ENCODE peak calls at places on chromosomes 13 and 19, in five cellular contexts. M, L, Z, V and H are unnamed samples. For H3K9me3, the result is how much of the 10 kb centered on the place peaks cover.

GRCh38 chr13:112931028-112931934 is 37.7 kb upstream of the MCF2L start:
- DNase-seq in V (peak), M (no peak), L (peak), Z (no peak), H (peak)

GRCh38 chr13:32168136-32168535 is 136.6 kb downstream of the FRY start:
- DNase-seq in L (no peak), M (no peak), V (no peak), Z (no peak), H (no peak)

GRCh38 chr19:35120492-35120891 is 4.9 kb downstream of the FXYD3 start:
- DNase-seq in L (no peak), V (peak), Z (no peak), M (no peak), H (no peak)

GRCh38 chr19:46861691-46862503 is 1.1 kb downstream of the ARHGAP35 start:
- DNase-seq in L (no peak), V (no peak), Z (no peak), M (peak), H (peak)

GRCh38 chr19:49636230-49636932 is 3.6 kb downstream of the RRAS start:
- DNase-seq in M (no peak), L (no peak), Z (no peak), V (no peak), H (no peak)

GRCh38 chr19:1261863-1262686 is 7.1 kb upstream of the CIRBP start:
- DNase-seq in M (peak), L (peak), Z (no peak), V (peak), H (peak)

GRCh38 chr13:41565221-41565620 is 107.9 kb downstream of the RGCC start:
- DNase-seq in V (no peak), Z (no peak), M (no peak), L (no peak), H (no peak)

GRCh38 chr19:23055501-23055900 is 52.5 kb upstream of the ZNF728 start:
- DNase-seq in V (no peak), L (no peak), M (no peak), Z (no peak), H (no peak)

GRCh38 chr13:27131202-27131623 is 40.4 kb downstream of the USP12 start:
- DNase-seq in M (no peak), Z (no peak), V (peak), L (no peak), H (no peak)

GRCh38 chr13:44331912-44332840 is 41.4 kb upstream of the SERP2 start:
- DNase-seq in V (no peak), M (no peak), Z (no peak), L (no peak), H (peak)

GRCh38 chr13:111123649-111124048 is 8.5 kb downstream of the ARHGEF7 start:
- DNase-seq in V (no peak), L (no peak), Z (no peak), M (no peak), H (no peak)

GRCh38 chr19:44553478-44554171 is 24.1 kb upstream of the CEACAM20 start:
- DNase-seq in Z (no peak), L (no peak), V (no peak), M (no peak), H (no peak)

GRCh38 chr13:40095695-40096356 is 440.4 kb downstream of the COG6 start:
- DNase-seq in Z (no peak), M (peak), L (no peak), V (no peak), H (no peak)

GRCh38 chr13:100673376-100673830 is 1.2 kb downstream of the TMTC4 start:
- DNase-seq in V (no peak), M (no peak), L (no peak), Z (no peak), H (no peak)

GRCh38 chr13:89977203-89977602 is 1370.3 kb upstream of the MIR17HG start:
- DNase-seq in Z (no peak), L (no peak), M (no peak), V (no peak), H (no peak)

GRCh38 chr13:111521691-111522229 is 201.3 kb downstream of the TEX29 start:
- DNase-seq in L (no peak), Z (no peak), V (no peak), M (no peak), H (no peak)

GRCh38 chr19:13055213-13056051 is 47.2 kb downstream of the LYL1 start:
- DNase-seq in L (no peak), V (no peak), M (no peak), Z (no peak), H (peak)

GRCh38 chr19:1411255-1412191 is 4.1 kb downstream of the DAZAP1 start:
- DNase-seq in V (no peak), L (no peak), M (no peak), Z (no peak), H (peak)

GRCh38 chr13:110337287-110337686 is 30.2 kb downstream of the COL4A2 start:
- DNase-seq in V (no peak), L (no peak), M (no peak), Z (no peak), H (no peak)

GRCh38 chr13:52022355-52022754 is 2.1 kb upstream of the UTP14C start:
- DNase-seq in V (no peak), Z (no peak), L (no peak), M (no peak), H (no peak)

GRCh38 chr13:42396501-42396900 is 124.5 kb downstream of the AKAP11 start:
- DNase-seq in M (no peak), L (no peak), V (no peak), Z (no peak), H (no peak)

GRCh38 chr19:40178756-40179155 is 12.5 kb upstream of the MAP3K10 start:
- DNase-seq in Z (no peak), V (no peak), M (no peak), L (no peak), H (no peak)

GRCh38 chr19:50043967-50044366 is 18.2 kb downstream of the ZNF473 start:
- DNase-seq in L (no peak), M (no peak), Z (no peak), V (no peak), H (no peak)

GRCh38 chr19:47302249-47302648 is 7.4 kb upstream of the C5AR1 start:
- DNase-seq in M (no peak), L (no peak), Z (no peak), V (no peak), H (no peak)

GRCh38 chr19:1577090-1577928 is 9.2 kb upstream of the MEX3D start:
- DNase-seq in V (no peak), M (no peak), Z (no peak), L (no peak), H (no peak)

GRCh38 chr13:48853381-48854102 is 122.2 kb upstream of the FNDC3A start:
- DNase-seq in V (no peak), M (no peak), Z (no peak), L (no peak), H (no peak)

GRCh38 chr13:93118081-93118615 is 108.5 kb upstream of the GPC6 start:
- DNase-seq in V (no peak), Z (no peak), L (no peak), M (no peak), H (no peak)

GRCh38 chr19:13079542-13079986 is 23.1 kb downstream of the LYL1 start:
- DNase-seq in Z (no peak), M (no peak), V (no peak), L (peak), H (peak)

GRCh38 chr19:4699826-4700572 is 23.6 kb downstream of the DPP9 start:
- DNase-seq in L (no peak), Z (no peak), M (no peak), V (no peak), H (no peak)

GRCh38 chr13:94128430-94128829 is 351.1 kb downstream of the DCT start:
- DNase-seq in V (no peak), L (no peak), Z (no peak), M (no peak), H (no peak)

GRCh38 chr13:20231839-20232555 is at the start of gene GJB6:
- DNase-seq in M (no peak), V (no peak), Z (no peak), L (no peak), H (peak)

GRCh38 chr19:41364546-41365391 is 820 bp upstream of the B9D2 start:
- DNase-seq in L (no peak), Z (no peak), V (no peak), M (no peak), H (no peak)

GRCh38 chr19:41366089-41366488 is 2.1 kb upstream of the B9D2 start:
- DNase-seq in V (peak), M (no peak), L (no peak), Z (no peak), H (no peak)

GRCh38 chr19:41369769-41370168 is 5.8 kb upstream of the B9D2 start:
- DNase-seq in L (no peak), Z (no peak), V (no peak), M (no peak), H (no peak)

GRCh38 chr19:41371541-41371940 is 4.8 kb upstream of the TMEM91 start:
- DNase-seq in Z (no peak), V (no peak), M (no peak), L (no peak), H (no peak)

GRCh38 chr19:41367848-41368301 is 3.9 kb upstream of the B9D2 start:
- DNase-seq in M (no peak), L (no peak), V (peak), Z (no peak), H (no peak)
- TF ChIP-seq POLR2A in M (no peak), L (no peak), V (no peak), Z (no peak), H (no peak)

GRCh38 chr13:104954210-104954609 is 1581.3 kb downstream of the EFNB2 start:
- DNase-seq in L (no peak), M (no peak), V (no peak), Z (no peak), H (no peak)
- H3K9me3 ChIP-seq in L (under half), M (under half), V (under half), Z (under half), H (under half)

GRCh38 chr19:36745870-36746269 is 26.7 kb downstream of the ZNF850 start:
- DNase-seq in M (no peak), Z (no peak), V (no peak), L (no peak), H (no peak)
- TF ChIP-seq CTCF in M (no peak), Z (no peak), V (no peak), L (no peak), H (no peak)

DNA sequence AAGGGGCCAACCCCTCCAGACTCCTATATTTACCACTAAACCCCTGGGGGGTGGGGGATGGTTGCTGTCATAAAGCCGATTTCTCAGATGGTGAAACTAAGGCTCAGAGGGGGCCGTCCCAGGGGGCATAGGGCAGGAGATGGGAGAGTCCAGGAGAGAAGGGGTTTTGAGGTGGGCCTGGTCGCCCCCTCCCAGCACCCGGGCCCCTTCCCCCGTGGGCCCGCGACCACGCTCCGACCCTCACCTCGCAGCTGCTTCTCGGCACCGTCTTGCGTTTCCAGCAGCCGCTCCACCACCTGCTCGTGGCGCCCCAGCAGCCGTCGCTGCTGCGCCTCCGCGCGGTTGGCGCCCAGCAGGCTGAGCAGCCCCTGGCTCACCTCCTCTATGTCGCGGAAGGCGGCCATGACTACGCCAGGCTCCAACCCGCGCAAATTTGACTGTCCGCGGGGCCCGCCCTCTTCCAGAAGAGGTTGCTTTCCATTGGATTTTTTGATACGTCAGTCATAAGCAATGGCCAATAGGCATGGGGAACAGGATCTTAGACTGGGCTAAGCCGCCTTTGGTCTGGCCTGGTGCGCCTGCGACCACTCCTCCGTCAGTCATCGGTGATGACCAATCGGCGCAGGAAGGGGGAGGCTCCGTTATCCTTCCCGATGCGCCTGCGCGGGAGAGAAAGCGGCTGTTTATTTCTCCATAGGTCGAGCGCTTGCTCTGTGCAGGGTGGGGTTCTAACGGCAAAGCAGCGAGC is at the start of gene SPC24:
- DNase-seq in M (peak), V (peak), Z (peak), L (peak), H (peak)
- TF ChIP-seq POLR2A in M (no peak), V (peak), Z (no peak), L (no peak), H (no peak)

GRCh38 chr19:55857149-55857548 is 20.8 kb downstream of the NLRP4 start:
- DNase-seq in Z (no peak), M (no peak), L (no peak), V (no peak), H (no peak)
- H3K9me3 ChIP-seq in Z (under half), M (under half), L (under half), V (under half), H (under half)

GRCh38 chr19:48608798-48609263 is 2.3 kb downstream of the SPACA4 start:
- DNase-seq in Z (no peak), M (no peak), L (peak), V (peak), H (peak)
- TF ChIP-seq CTCF in Z (no peak), M (peak), L (peak), V (peak), H (peak)

GRCh38 chr19:54138777-54139256 is 1.3 kb downstream of the CNOT3 start:
- DNase-seq in M (no peak), Z (no peak), V (no peak), L (no peak), H (no peak)

GRCh38 chr19:54137913-54138776 is 583 bp downstream of the CNOT3 start:
- DNase-seq in L (no peak), V (no peak), Z (no peak), M (no peak), H (peak)

GRCh38 chr19:54136864-54137113 is 773 bp upstream of the CNOT3 start:
- DNase-seq in V (no peak), L (no peak), Z (no peak), M (no peak), H (no peak)

GRCh38 chr19:54136086-54136863 is 1.3 kb upstream of the CNOT3 start:
- DNase-seq in V (no peak), Z (no peak), L (no peak), M (no peak), H (no peak)

DNA sequence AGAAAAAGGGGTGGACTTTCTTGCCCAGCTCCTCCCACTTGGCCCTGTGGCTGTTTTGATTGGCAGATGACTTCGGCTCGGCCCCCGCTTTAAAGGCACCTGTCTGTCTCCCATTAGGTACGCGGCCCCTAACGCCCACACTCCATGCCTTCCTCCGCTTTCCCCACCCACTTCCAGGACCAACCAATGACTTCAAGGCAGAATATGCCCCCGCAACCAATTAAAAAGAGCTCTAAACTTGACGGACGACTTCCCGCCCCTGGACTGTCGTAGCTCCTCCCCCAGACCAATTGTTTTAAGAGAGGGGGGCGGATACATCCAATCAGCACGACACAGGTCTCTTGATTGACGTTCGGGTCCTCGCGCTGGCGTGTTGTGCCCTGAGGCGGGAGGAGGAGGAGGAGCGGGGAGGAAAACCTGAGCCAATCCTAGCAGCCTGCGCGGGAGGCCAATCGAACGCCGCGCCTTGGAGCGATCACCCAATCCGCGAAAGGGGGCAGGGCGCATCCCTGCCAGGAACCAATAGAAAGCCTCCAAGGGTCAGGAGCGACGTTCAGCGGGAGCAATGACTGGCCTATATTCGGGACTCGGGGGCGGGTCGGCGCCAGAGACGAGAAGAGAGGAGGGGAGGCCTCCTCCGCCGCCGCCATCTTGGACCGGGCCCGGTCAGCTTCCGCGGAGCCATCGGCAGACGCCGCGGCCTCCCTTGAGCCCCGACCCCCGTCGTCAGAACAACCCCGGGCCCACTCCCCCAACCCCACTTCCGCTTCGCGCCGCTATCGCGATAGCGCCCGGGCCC is at the start of gene CNOT3:
- DNase-seq in V (peak), M (peak), L (peak), Z (peak), H (peak)
- TF ChIP-seq POLR2A in V (peak), M (peak), L (peak), Z (peak), H (peak)

GRCh38 chr19:57357406-57357805 is 5.9 kb upstream of the TRAPPC2B start:
- DNase-seq in M (no peak), L (no peak), V (no peak), Z (no peak), H (no peak)

GRCh38 chr19:57359300-57359699 is 4.1 kb upstream of the TRAPPC2B start:
- DNase-seq in V (no peak), L (no peak), M (no peak), Z (no peak), H (no peak)

GRCh38 chr19:57350877-57351805 is at the start of gene ZNF304:
- DNase-seq in L (peak), V (peak), Z (peak), M (peak), H (peak)

GRCh38 chr19:57351867-57352266 is 796 bp downstream of the ZNF304 start:
- DNase-seq in M (no peak), L (no peak), V (no peak), Z (no peak), H (no peak)

GRCh38 chr19:57355916-57356315 is 4.8 kb downstream of the ZNF304 start:
- DNase-seq in L (no peak), Z (no peak), M (no peak), V (no peak), H (no peak)
- H3K9me3 ChIP-seq in L (half or more), Z (under half), M (under half), V (half or more), H (half or more)

DNA sequence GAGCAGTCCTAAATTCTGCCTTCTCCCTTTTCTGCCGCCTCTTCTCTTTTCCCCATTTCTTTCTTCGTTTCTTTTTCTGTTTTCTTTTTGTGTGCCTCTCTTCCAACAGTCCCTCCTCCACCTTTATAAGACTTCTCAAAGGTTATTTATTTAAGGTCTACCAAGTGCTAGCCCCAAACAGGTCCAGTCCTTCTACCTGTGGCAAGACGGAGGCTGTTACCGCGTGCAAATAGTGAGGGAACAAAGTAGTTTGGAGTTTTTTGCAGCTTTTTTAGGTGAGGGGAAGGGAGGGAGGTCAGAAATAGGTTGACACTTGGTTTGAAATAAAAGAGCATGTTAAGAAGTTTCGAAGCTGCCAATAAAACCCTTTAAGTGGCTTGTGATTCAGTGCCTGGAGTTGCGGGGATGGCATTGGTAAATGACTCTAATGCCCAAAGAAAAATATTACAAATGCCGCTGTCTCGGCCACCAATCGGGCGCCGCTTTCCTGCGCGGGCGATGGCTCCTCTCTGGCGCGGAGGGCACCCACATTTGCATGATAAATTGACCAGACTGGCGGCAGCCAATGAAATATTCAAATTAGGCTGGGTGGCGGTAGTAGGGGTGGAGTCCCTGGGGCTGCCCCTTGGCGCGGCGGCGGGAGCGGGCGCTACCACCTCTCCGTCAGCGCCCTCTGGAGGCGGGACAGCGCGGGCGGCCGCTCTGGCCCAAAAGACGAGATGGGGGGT is 7.5 kb upstream of the TSHZ3 start:
- DNase-seq in M (no peak), L (no peak), V (no peak), Z (no peak), H (peak)
- TF ChIP-seq CTCF in M (peak), L (peak), V (no peak), Z (peak), H (peak)